ENCODE peak calls at places on chromosomes 4 and X, in five cellular contexts. Y is CD8-positive, alpha-beta T cell; L is cardiac muscle cell; R is neural progenitor cell; Z is stomach. C is an unnamed sample. For H3K4me1, the result is how much of the 10 kb centered on the place peaks cover.

GRCh38 chrX:41027388-41027787 is 57.9 kb upstream of the USP9X start:
- DNase-seq in L (peak), R (peak), Y (no peak), Z (no peak), C (no peak)

GRCh38 chr4:926538-926937 is 5.6 kb downstream of the GAK start:
- DNase-seq in Z (peak), L (peak), R (peak), Y (no peak), C (no peak)

GRCh38 chr4:118224239-118224829 is 128.5 kb downstream of the PRSS12 start:
- DNase-seq in R (peak), L (peak), Z (no peak), Y (no peak), C (peak)

GRCh38 chr4:34619531-34620109 is 1624.7 kb downstream of the ARAP2 start:
- DNase-seq in R (no peak), L (no peak), Y (no peak), Z (no peak), C (no peak)

GRCh38 chr4:177554966-177555574 is 112.8 kb upstream of the AGA start:
- DNase-seq in L (peak), Z (no peak), R (peak), Y (no peak), C (no peak)

GRCh38 chrX:119488749-119489148 is 20.5 kb downstream of the SLC25A5 start:
- DNase-seq in Z (peak), Y (peak), L (peak), R (peak), C (peak)

GRCh38 chr4:106486533-106486932 is 118.0 kb upstream of the GIMD1 start:
- DNase-seq in Y (no peak), R (peak), Z (no peak), L (no peak), C (no peak)

GRCh38 chr4:673349-674091 is 556 bp downstream of the ATP5ME start:
- DNase-seq in R (peak), Z (peak), L (no peak), Y (no peak), C (peak)

GRCh38 chr4:104424368-104424921 is 70.2 kb downstream of the CXXC4 start:
- DNase-seq in Z (no peak), Y (no peak), R (peak), L (no peak), C (no peak)

GRCh38 chrX:126655061-126655460 is 102.4 kb upstream of the DCAF12L1 start:
- DNase-seq in R (no peak), L (no peak), Z (no peak), Y (no peak), C (no peak)

GRCh38 chrX:18617351-18617750 is 54.6 kb downstream of the RS1 start:
- DNase-seq in L (peak), Z (no peak), Y (no peak), R (peak), C (peak)

GRCh38 chr4:86033171-86033570 is 326.7 kb downstream of the MAPK10 start:
- DNase-seq in Z (peak), Y (no peak), R (no peak), L (peak), C (no peak)

GRCh38 chr4:155679343-155679742 is 12.7 kb downstream of the GUCY1A1 start:
- DNase-seq in R (peak), Z (no peak), Y (no peak), L (peak), C (no peak)

GRCh38 chr4:152309418-152309817 is 226.5 kb downstream of the FBXW7 start:
- DNase-seq in Z (no peak), L (no peak), R (no peak), Y (no peak), C (no peak)

GRCh38 chr4:162761965-162762364 is 404.7 kb downstream of the NAF1 start:
- DNase-seq in Y (no peak), Z (no peak), R (no peak), L (no peak), C (no peak)

GRCh38 chr4:39026096-39026495 is 6.1 kb downstream of the TMEM156 start:
- DNase-seq in R (no peak), Z (no peak), Y (no peak), L (no peak), C (no peak)

GRCh38 chr4:39030726-39031125 is 1.5 kb downstream of the TMEM156 start:
- DNase-seq in Z (no peak), L (no peak), Y (no peak), R (no peak), C (no peak)

GRCh38 chr4:39025552-39026085 is 6.6 kb downstream of the TMEM156 start:
- DNase-seq in Y (no peak), Z (no peak), L (no peak), R (no peak), C (no peak)

GRCh38 chr4:39032218-39033085 is at the start of gene TMEM156:
- DNase-seq in R (no peak), Y (no peak), Z (no peak), L (no peak), C (no peak)

GRCh38 chr4:39029752-39030694 is 2.2 kb downstream of the TMEM156 start:
- DNase-seq in R (no peak), Y (no peak), Z (no peak), L (no peak), C (no peak)
- H3K4me3 ChIP-seq in R (no peak), Y (peak), Z (no peak), L (no peak), C (no peak)

DNA sequence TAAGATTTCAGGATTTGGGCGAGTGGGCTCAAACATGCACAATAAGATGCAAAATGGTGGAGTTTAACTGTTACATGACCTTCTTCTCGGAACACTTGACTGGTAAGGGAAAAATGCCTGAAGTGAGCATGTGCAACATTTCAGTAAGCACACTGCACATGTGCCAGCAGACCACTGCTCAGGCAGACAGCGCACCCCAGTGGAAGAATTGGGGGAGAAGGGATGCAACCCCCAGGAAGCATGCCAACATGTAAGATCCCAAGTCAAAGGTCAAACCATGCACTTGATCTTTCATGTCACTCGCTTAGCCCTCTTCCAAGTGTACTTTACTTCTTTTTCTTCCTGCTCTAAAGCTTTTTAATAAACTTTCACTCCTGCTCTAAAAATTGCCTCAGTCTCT is 256.3 kb downstream of the CENPC start:
- DNase-seq in R (peak), Y (no peak), Z (no peak), L (peak), C (peak)
- TF ChIP-seq CTCF in R (peak), Y (no peak), Z (no peak), L (peak), C (no peak)

DNA sequence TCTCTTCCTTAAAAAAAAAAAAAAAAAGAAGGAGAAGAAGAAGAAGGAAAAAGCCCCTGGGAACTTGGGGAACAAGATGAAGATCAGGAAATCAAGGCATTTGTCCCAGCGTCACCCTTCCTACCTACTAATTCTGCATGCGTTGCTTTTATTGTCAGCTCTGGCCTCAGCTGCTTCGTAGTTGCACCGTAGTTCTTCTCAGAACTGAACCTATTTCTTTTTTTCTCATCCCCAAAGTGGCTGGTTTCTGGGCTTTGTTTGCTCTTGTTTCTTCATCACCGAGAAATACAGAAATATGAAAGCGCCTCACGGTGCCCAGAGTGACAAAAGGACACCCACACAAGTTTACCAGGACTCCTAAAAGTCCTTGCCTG is 891 bp downstream of the PRKG2 start:
- DNase-seq in R (no peak), L (no peak), Y (no peak), Z (no peak), C (no peak)
- H3K4me1 ChIP-seq in R (under half), L (under half), Y (under half), Z (under half), C (under half)

GRCh38 chr4:3316146-3316545 is 23.3 kb downstream of the RGS12 start:
- DNase-seq in Y (no peak), L (no peak), R (no peak), Z (no peak), C (no peak)

GRCh38 chr4:3318561-3319021 is 25.8 kb downstream of the RGS12 start:
- DNase-seq in Y (no peak), Z (peak), L (peak), R (peak), C (no peak)

GRCh38 chr4:3315566-3315965 is 22.7 kb downstream of the RGS12 start:
- DNase-seq in Y (no peak), Z (peak), L (no peak), R (no peak), C (no peak)

GRCh38 chr4:3317656-3318211 is 24.9 kb downstream of the RGS12 start:
- DNase-seq in R (no peak), L (no peak), Z (peak), Y (no peak), C (no peak)

GRCh38 chr4:3317011-3317655 is 24.3 kb downstream of the RGS12 start:
- DNase-seq in Y (no peak), Z (peak), L (no peak), R (no peak), C (no peak)
- H3K4me3 ChIP-seq in Y (no peak), Z (no peak), L (no peak), R (no peak), C (no peak)

GRCh38 chrX:154321152-154321551 is 25.6 kb downstream of the TKTL1 start:
- DNase-seq in R (no peak), Z (no peak), L (no peak), Y (no peak), C (no peak)

GRCh38 chrX:154321624-154322023 is 26.0 kb downstream of the TKTL1 start:
- DNase-seq in R (no peak), L (no peak), Z (no peak), Y (no peak), C (peak)

GRCh38 chrX:154320406-154320805 is 24.8 kb downstream of the TKTL1 start:
- DNase-seq in Z (no peak), R (no peak), Y (no peak), L (no peak), C (no peak)

GRCh38 chrX:154315416-154315815 is 19.8 kb downstream of the TKTL1 start:
- DNase-seq in Z (no peak), L (no peak), R (no peak), Y (no peak), C (no peak)

DNA sequence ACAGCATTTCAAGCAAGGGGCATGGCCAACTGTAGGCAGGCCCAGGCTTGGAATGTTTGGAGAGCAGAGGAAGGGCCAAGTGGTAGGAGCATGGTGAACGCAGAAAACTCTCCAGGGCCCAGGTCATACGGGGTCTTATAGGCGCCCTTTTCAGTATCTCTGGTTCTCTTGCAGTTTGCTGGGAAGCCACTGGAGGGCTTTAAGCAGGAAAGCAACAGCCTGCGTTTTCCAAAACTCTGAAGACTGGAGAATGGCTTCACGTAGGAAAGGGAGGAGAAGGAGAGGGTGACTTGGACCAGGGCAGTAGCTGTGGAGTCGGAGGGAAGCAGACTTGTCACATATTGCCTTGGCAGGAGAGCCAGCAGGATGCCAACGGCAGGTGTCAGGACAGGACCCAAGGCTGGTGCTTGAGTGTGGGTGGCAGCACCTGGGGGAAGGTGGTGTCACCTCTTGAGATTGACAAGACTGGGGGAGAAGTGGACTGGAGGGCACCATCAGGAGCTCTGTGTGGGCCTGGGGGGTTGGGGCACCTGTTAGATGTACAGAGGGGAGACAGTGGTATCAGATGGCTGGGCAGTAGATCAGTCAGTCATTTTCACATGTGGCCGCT is 21.9 kb downstream of the TKTL1 start:
- DNase-seq in R (peak), Z (no peak), Y (no peak), L (peak), C (no peak)
- TF ChIP-seq CTCF in R (peak), Z (no peak), Y (peak), L (peak), C (peak)

DNA sequence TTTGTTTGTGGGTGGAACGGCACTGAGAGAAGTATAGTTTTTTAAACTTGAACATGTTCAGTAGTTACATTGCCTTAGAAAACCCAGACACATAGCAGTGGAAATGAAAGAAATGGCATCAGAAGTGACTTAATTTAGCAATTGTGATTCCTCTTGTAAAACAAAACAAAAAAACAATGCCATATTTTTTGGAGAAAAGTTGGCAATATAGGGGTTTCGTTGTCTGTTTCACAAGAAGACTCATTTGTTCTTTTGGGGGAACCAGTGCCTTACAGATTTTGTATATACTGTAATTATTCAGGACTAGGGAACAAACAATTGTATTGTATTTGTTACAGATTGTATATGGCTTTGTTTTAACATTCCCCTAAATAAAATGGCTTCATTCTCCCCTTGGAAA is 390.7 kb downstream of the UNC5C start:
- DNase-seq in Y (no peak), R (no peak), L (no peak), Z (no peak), C (no peak)
- H3K4me1 ChIP-seq in Y (under half), R (under half), L (under half), Z (under half), C (under half)

DNA sequence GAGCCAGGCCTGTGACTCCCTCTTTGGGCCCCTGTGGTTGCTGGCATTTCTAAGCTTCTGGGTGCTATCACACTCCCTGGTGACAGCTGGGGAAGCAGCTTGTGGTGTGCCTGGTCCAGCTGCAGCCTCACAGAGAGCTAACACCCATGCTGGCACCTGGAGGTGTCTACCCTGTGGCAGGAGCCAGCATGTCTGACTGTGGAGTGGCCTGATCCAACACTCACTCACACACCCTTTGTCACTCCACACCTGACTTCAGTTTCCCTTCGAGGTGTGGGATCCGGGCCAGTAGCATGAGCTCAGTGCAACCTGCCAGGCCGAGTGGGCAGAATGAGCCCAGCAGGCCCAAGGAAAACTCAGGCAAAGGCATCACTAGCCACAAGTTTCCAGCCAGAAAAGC is 67.5 kb downstream of the TECRL start:
- DNase-seq in Z (no peak), R (no peak), Y (no peak), L (peak), C (no peak)
- H3K4me3 ChIP-seq in Z (no peak), R (no peak), Y (no peak), L (no peak), C (no peak)

GRCh38 chrX:19991350-19991718 is 473 bp upstream of the BCLAF3 start:
- DNase-seq in L (no peak), Y (no peak), Z (no peak), R (no peak), C (no peak)
- TF ChIP-seq CTCF in L (no peak), Y (no peak), Z (no peak), R (no peak), C (no peak)

GRCh38 chr4:161002386-161002785 is 1161.4 kb downstream of the FSTL5 start:
- DNase-seq in L (no peak), Y (no peak), R (no peak), Z (no peak), C (no peak)
- H3K4me1 ChIP-seq in L (under half), Y (under half), R (under half), Z (under half), C (under half)

DNA sequence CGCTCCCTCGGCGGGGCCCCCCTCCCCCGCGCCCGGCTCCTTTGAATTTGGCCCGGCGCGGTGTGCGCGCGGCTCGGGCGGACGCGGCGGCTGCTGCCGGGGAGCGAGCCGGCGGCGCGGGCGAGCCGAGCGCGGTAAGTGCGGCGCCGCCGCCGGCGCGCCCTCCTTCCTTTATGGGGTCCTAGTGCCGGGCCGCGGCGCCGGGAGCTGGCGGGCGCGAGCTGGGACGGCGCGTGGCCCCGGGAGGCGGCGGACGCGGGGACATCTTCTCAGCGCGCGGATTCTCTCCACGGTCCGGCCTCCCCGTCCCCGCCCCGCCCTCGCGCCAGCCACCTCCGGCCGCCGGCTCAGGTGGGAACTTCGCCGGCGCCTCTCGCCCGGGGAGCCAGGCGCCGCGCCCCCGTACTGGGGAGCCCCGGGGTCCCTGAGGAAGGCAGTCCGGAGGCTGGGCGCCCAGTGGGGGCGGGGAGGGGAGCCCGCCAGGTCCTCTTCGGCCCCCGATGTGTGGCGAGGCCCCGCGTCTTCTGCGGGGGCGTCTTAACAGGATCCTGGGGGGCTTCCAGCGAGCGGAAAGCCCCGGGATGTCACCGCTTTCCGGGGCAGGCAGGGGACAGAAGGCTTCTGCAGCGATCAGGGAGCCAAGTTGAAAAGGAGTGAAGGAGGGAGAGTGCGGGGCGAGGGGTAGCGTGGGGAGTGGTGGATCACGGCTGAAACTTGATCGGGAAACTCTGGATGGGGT is 98.4 kb upstream of the TENM3 start:
- DNase-seq in Y (no peak), L (peak), Z (no peak), R (peak), C (peak)
- H3K4me3 ChIP-seq in Y (no peak), L (peak), Z (peak), R (peak), C (peak)